ENCODE peak calls at places on chromosomes 6 and 20, in four cellular contexts. T, E, N and P are unnamed samples.

GRCh38 chr6:100460650-100461204 is 4.0 kb downstream of the SIM1 start:
- DNase-seq in N (no peak), T (no peak), E (no peak), P (peak; percentile 13)

GRCh38 chr20:12358655-12359009 is 440.9 kb downstream of the BTBD3 start:
- DNase-seq in N (no peak), E (no peak), T (no peak), P (no peak)

GRCh38 chr20:2005831-2006426 is 12.1 kb upstream of the PDYN start:
- DNase-seq in N (peak; percentile 67), E (peak; percentile 82), T (peak; percentile 67), P (peak; percentile 66)

GRCh38 chr6:166601956-166602355 is 15.5 kb upstream of the RAMACL start:
- DNase-seq in T (no peak), E (no peak), N (no peak), P (no peak)

GRCh38 chr6:118668761-118669411 is 17.5 kb upstream of the CEP85L start:
- DNase-seq in N (no peak), E (no peak), T (no peak), P (no peak)

GRCh38 chr6:127300411-127300810 is 33.7 kb downstream of the RNF146 start:
- DNase-seq in E (no peak), N (no peak), T (no peak), P (no peak)

GRCh38 chr6:109381007-109381746 is 1.1 kb downstream of the CD164 start:
- DNase-seq in T (no peak), N (no peak), E (no peak), P (peak; percentile 73)

GRCh38 chr6:4907602-4908001 is 96.2 kb downstream of the RPP40 start:
- DNase-seq in E (no peak), T (no peak), N (no peak), P (no peak)

GRCh38 chr6:36809933-36810844 is 29.1 kb downstream of the CPNE5 start:
- DNase-seq in N (no peak), T (no peak), E (no peak), P (no peak)

GRCh38 chr20:49408705-49409104 is 73.8 kb downstream of the KCNB1 start:
- DNase-seq in E (no peak), T (no peak), N (no peak), P (no peak)

GRCh38 chr20:44586289-44586911 is 4.0 kb downstream of the PKIG start:
- DNase-seq in T (no peak), N (no peak), E (no peak), P (no peak)

GRCh38 chr6:43798688-43799444 is 28.9 kb downstream of the VEGFA start:
- DNase-seq in E (peak; percentile 20), T (peak; percentile 67), N (peak; percentile 91), P (peak; percentile 84)

GRCh38 chr6:125375841-125376240 is 74.1 kb upstream of the HDDC2 start:
- DNase-seq in N (no peak), E (no peak), T (no peak), P (no peak)

GRCh38 chr6:134041093-134041492 is 11.3 kb downstream of the SLC2A12 start:
- DNase-seq in T (no peak), N (no peak), E (no peak), P (no peak)

DNA sequence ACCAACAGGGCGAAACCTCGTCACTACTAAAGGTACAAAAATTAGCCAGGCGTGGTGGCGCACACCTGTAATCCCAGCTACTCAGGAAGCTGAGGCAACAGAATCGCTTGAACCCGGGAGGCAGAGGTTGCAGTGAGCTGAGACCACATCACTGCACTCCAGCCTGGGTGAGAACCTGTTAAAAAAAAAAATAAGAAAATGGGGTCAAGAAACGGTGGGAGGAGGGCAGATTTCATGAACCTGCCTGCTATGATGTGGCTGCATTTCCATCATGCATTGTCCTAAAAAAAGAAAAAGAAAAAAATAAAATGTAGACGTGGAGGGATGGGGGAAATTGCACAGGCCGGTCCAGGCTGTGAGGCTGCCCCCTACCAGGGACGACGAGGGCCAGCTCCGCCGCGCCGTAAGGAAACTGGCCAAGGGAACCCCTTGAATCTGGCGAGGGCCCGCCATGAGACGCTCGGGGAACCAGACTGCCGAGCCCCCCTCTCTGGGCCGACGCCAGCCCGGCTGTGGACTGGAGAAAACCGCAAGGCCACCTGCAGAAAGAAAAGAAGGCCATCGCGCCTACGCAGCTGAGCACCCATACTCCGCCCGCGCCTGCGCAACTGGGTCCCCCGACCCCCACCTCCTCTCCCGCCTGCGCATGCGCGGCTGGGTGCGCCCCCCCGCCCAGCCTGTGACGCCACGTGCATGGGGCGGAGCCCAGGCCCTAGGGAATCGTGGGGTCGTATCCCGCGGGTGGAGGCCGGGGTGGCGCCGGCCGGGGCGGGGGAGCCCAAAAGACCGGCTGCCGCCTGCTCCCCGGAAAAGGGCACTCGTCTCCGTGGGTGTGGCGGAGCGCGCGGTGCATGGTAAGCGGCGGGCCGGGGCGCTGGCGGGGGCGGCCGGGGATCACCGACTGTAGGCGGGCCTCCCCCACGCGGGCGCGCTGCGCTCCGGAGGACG is at the start of gene ENTPD6:
- DNase-seq in T (peak; percentile 94), N (peak; percentile 96), E (peak; percentile 93), P (peak; percentile 94)
- TF ChIP-seq POLR2A in T (peak; percentile 85), N (peak; percentile 77), E (peak; percentile 18), P (peak; percentile 58)

GRCh38 chr6:32969685-32970412 is 1.5 kb downstream of the BRD2 start:
- DNase-seq in N (peak; percentile 84), E (peak; percentile 86), T (peak; percentile 82), P (peak; percentile 94)
- TF ChIP-seq POLR2A in N (peak; percentile 25), E (no peak), T (no peak), P (peak; percentile 78)

GRCh38 chr6:27865952-27866369 is 46.2 kb downstream of the OR2B2 start:
- DNase-seq in T (no peak), E (peak; percentile 22), N (peak; percentile 57), P (peak; percentile 92)

GRCh38 chr6:27866370-27867050 is 45.7 kb downstream of the OR2B2 start:
- DNase-seq in E (no peak), T (no peak), N (peak; percentile 58), P (peak; percentile 93)

GRCh38 chr6:27867941-27868705 is 44.1 kb downstream of the OR2B2 start:
- DNase-seq in T (no peak), E (no peak), N (no peak), P (peak; percentile 81)

GRCh38 chr6:27864906-27865883 is 47.0 kb downstream of the OR2B2 start:
- DNase-seq in E (peak; percentile 83), N (peak; percentile 82), T (peak; percentile 54), P (peak; percentile 98)

DNA sequence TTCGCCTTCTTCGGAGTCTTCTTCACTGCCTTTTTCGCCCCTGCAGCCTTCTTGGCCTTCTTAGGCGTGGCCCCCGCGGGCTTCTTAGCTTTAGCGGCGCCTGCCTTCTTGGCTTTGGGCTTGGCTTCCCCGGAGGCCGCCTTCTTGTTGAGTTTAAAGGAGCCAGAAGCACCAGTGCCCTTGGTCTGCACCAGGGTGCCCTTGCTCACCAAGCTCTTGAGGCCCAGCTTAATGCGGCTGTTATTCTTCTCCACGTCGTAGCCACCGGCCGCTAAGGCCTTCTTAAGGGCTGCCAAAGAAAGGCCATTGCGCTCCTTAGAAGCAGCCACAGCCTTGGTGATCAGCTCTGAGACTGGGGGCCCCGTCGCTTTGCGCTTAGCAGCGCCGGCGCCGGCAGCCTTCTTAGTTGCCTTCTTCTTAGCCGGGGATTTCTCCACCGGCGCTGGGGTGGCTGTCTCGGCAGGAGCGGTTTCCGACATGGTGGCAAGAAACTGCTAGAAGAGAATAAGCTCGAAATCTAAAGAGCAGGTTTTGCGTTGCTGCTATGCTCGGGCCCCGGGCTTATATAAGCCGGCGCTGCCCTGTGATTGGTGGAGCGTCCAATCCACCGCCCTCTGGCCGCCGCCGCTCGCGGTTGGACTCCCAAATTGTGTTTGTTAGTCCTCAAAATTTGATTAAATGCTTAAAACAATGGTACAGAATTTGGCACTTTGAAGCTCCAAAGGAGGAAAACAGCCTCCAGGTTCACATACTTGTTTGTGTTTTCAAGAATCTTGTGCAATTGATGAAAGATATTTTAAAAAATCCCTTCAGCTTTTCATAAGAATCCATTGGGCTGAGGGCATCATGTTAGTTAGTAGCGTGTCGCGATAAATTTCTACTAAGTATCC is 44.9 kb downstream of the OR2B2 start:
- DNase-seq in N (peak; percentile 82), E (peak; percentile 79), T (peak; percentile 75), P (peak; percentile 94)
- TF ChIP-seq POLR2A in N (peak; percentile 84), E (no peak), T (peak; percentile 12), P (peak; percentile 99)

GRCh38 chr6:139917943-139918342 is 543.5 kb upstream of the CITED2 start:
- DNase-seq in N (no peak), E (no peak), T (no peak), P (no peak)

GRCh38 chr6:139909992-139910391 is 535.5 kb upstream of the CITED2 start:
- DNase-seq in T (no peak), E (no peak), N (no peak), P (no peak)

GRCh38 chr6:139919107-139920026 is 544.9 kb upstream of the CITED2 start:
- DNase-seq in E (no peak), T (no peak), N (no peak), P (no peak)

GRCh38 chr6:139912735-139913400 is 538.4 kb upstream of the CITED2 start:
- DNase-seq in N (no peak), E (no peak), T (no peak), P (no peak)

DNA sequence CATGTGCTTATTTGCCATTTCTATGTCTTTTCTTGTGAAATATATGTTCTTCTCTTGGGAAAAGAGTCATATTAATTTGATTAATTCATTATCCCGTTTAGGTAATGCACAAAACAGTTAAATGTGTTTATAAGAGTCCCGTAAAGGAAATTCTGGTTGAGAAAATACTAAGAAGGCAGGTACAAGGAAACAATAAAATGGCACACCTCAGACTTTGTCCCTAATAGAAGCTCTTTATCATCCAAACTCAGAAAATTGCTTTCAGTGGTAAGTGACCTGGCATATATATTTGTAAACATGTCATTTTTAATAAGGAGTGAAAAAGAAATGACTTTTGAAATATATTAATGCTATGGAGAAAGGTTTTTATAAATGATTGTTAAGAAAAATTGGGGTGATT is 540.5 kb upstream of the CITED2 start:
- DNase-seq in T (no peak), E (no peak), N (no peak), P (no peak)
- TF ChIP-seq POLR2A in T (no peak), E (no peak), N (no peak), P (no peak)